ENCODE peak calls at places on chromosome 12, in five cellular contexts. J is psoas muscle, L is GM12878, Z is sciatic nerve, K is Right ventricle myocardium superior. P is an unnamed sample.

GRCh38 chr12:71664411-71665108 is 459 bp downstream of the THAP2 start:
- ATAC-seq in J (no peak), L (peak), Z (no peak), K (peak), P (no peak)

GRCh38 chr12:100384549-100384916 is 27.7 kb downstream of the SLC17A8 start:
- ATAC-seq in J (no peak), L (no peak), Z (no peak), K (no peak), P (no peak)

GRCh38 chr12:49626169-49626835 is 2.9 kb downstream of the PRPF40B start:
- ATAC-seq in J (no peak), L (peak), Z (no peak), K (no peak), P (no peak)

GRCh38 chr12:1054103-1054838 is 63.2 kb downstream of the ERC1 start:
- ATAC-seq in J (no peak), L (no peak), Z (peak), K (peak), P (no peak)

GRCh38 chr12:120940799-120941198 is 36.6 kb upstream of the SPPL3 start:
- ATAC-seq in J (no peak), L (peak), Z (no peak), K (no peak), P (no peak)

GRCh38 chr12:116406529-116406928 is 129.0 kb upstream of the MED13L start:
- ATAC-seq in J (peak), L (peak), Z (peak), K (peak), P (peak)

GRCh38 chr12:76422154-76422877 is 74.1 kb upstream of the BBS10 start:
- ATAC-seq in J (no peak), L (no peak), Z (no peak), K (no peak), P (no peak)

GRCh38 chr12:89721291-89721987 is 12.8 kb upstream of the ATP2B1 start:
- ATAC-seq in J (no peak), L (peak), Z (peak), K (no peak), P (no peak)

GRCh38 chr12:92945659-92946220 is 16.6 kb upstream of the EEA1 start:
- ATAC-seq in J (no peak), L (no peak), Z (no peak), K (no peak), P (no peak)